ENCODE peak calls at places on chromosome 7, in ten cellular contexts. One of them, this sample, is unnamed.

GRCh38 chr7:90387470-90388240 is 15.6 kb upstream of the CLDN12 start:
- DNase-seq in RWPE2: no peak
- DNase-seq in fibroblast of lung: peak; percentile 32
- DNase-seq in substantia nigra: no peak
- DNase-seq in prostate gland: no peak
- DNase-seq in mesenchymal stem cell: no peak
- DNase-seq in CD8-positive, alpha-beta T cell: no peak
- DNase-seq in right cardiac atrium: no peak
- DNase-seq in CD4-positive, alpha-beta T cell: no peak
- DNase-seq in SJCRH30: no peak
- DNase-seq in this sample: no peak

GRCh38 chr7:80415522-80415921 is 96.3 kb downstream of the GNAT3 start:
- DNase-seq in mesenchymal stem cell: peak; percentile 30
- DNase-seq in fibroblast of lung: peak; percentile 68
- DNase-seq in CD4-positive, alpha-beta T cell: no peak
- DNase-seq in substantia nigra: no peak
- DNase-seq in right cardiac atrium: no peak
- DNase-seq in RWPE2: no peak
- DNase-seq in CD8-positive, alpha-beta T cell: no peak
- DNase-seq in prostate gland: no peak
- DNase-seq in SJCRH30: no peak
- DNase-seq in this sample: no peak

GRCh38 chr7:157474685-157475084 is 137.9 kb downstream of the DNAJB6 start:
- DNase-seq in fibroblast of lung: no peak
- DNase-seq in CD4-positive, alpha-beta T cell: no peak
- DNase-seq in prostate gland: no peak
- DNase-seq in mesenchymal stem cell: no peak
- DNase-seq in CD8-positive, alpha-beta T cell: no peak
- DNase-seq in RWPE2: no peak
- DNase-seq in SJCRH30: peak; percentile 35
- DNase-seq in substantia nigra: no peak
- DNase-seq in right cardiac atrium: no peak
- DNase-seq in this sample: no peak

GRCh38 chr7:1638113-1638726 is 31.9 kb upstream of the ELFN1 start:
- DNase-seq in fibroblast of lung: no peak
- DNase-seq in CD4-positive, alpha-beta T cell: no peak
- DNase-seq in RWPE2: no peak
- DNase-seq in mesenchymal stem cell: no peak
- DNase-seq in prostate gland: no peak
- DNase-seq in SJCRH30: no peak
- DNase-seq in CD8-positive, alpha-beta T cell: no peak
- DNase-seq in substantia nigra: no peak
- DNase-seq in right cardiac atrium: peak; percentile 58
- DNase-seq in this sample: peak; percentile 14

GRCh38 chr7:29071203-29071804 is 75.0 kb downstream of the CPVL start:
- DNase-seq in CD8-positive, alpha-beta T cell: no peak
- DNase-seq in RWPE2: no peak
- DNase-seq in SJCRH30: no peak
- DNase-seq in substantia nigra: no peak
- DNase-seq in prostate gland: peak; percentile 44
- DNase-seq in mesenchymal stem cell: no peak
- DNase-seq in right cardiac atrium: no peak
- DNase-seq in fibroblast of lung: no peak
- DNase-seq in CD4-positive, alpha-beta T cell: no peak
- DNase-seq in this sample: no peak

GRCh38 chr7:157843336-157844140 is 506.7 kb downstream of the DNAJB6 start:
- DNase-seq in right cardiac atrium: no peak
- DNase-seq in CD8-positive, alpha-beta T cell: no peak
- DNase-seq in substantia nigra: no peak
- DNase-seq in RWPE2: peak; percentile 31
- DNase-seq in fibroblast of lung: no peak
- DNase-seq in CD4-positive, alpha-beta T cell: no peak
- DNase-seq in SJCRH30: no peak
- DNase-seq in mesenchymal stem cell: no peak
- DNase-seq in prostate gland: no peak
- DNase-seq in this sample: no peak

GRCh38 chr7:120794100-120794729 is 63.7 kb downstream of the TSPAN12 start:
- DNase-seq in mesenchymal stem cell: peak; percentile 33
- DNase-seq in prostate gland: no peak
- DNase-seq in RWPE2: no peak
- DNase-seq in SJCRH30: no peak
- DNase-seq in CD4-positive, alpha-beta T cell: no peak
- DNase-seq in CD8-positive, alpha-beta T cell: no peak
- DNase-seq in substantia nigra: no peak
- DNase-seq in right cardiac atrium: no peak
- DNase-seq in fibroblast of lung: peak; percentile 24
- DNase-seq in this sample: no peak

GRCh38 chr7:1558181-1558811 is 2.3 kb upstream of the TMEM184A start:
- DNase-seq in prostate gland: no peak
- DNase-seq in RWPE2: peak; percentile 68
- DNase-seq in fibroblast of lung: no peak
- DNase-seq in SJCRH30: no peak
- DNase-seq in CD8-positive, alpha-beta T cell: no peak
- DNase-seq in substantia nigra: no peak
- DNase-seq in mesenchymal stem cell: peak; percentile 35
- DNase-seq in CD4-positive, alpha-beta T cell: no peak
- DNase-seq in right cardiac atrium: peak; percentile 84
- DNase-seq in this sample: peak; percentile 65

GRCh38 chr7:92682767-92683539 is 92.8 kb upstream of the FAM133B start:
- DNase-seq in prostate gland: no peak
- DNase-seq in RWPE2: no peak
- DNase-seq in mesenchymal stem cell: no peak
- DNase-seq in right cardiac atrium: no peak
- DNase-seq in fibroblast of lung: peak; percentile 12
- DNase-seq in substantia nigra: no peak
- DNase-seq in SJCRH30: no peak
- DNase-seq in CD4-positive, alpha-beta T cell: no peak
- DNase-seq in CD8-positive, alpha-beta T cell: no peak
- DNase-seq in this sample: no peak

GRCh38 chr7:17774248-17774647 is 166.0 kb downstream of the SNX13 start:
- DNase-seq in CD8-positive, alpha-beta T cell: no peak
- DNase-seq in prostate gland: no peak
- DNase-seq in substantia nigra: no peak
- DNase-seq in fibroblast of lung: peak; percentile 79
- DNase-seq in SJCRH30: no peak
- DNase-seq in CD4-positive, alpha-beta T cell: no peak
- DNase-seq in right cardiac atrium: no peak
- DNase-seq in RWPE2: no peak
- DNase-seq in mesenchymal stem cell: peak; percentile 96
- DNase-seq in this sample: no peak

GRCh38 chr7:14177876-14178275 is 188.4 kb upstream of the ETV1 start:
- DNase-seq in fibroblast of lung: no peak
- DNase-seq in prostate gland: no peak
- DNase-seq in mesenchymal stem cell: no peak
- DNase-seq in CD4-positive, alpha-beta T cell: no peak
- DNase-seq in right cardiac atrium: no peak
- DNase-seq in SJCRH30: no peak
- DNase-seq in CD8-positive, alpha-beta T cell: no peak
- DNase-seq in RWPE2: no peak
- DNase-seq in substantia nigra: no peak
- DNase-seq in this sample: no peak

GRCh38 chr7:70116867-70117266 is 518.6 kb downstream of the AUTS2 start:
- DNase-seq in mesenchymal stem cell: no peak
- DNase-seq in CD4-positive, alpha-beta T cell: no peak
- DNase-seq in RWPE2: no peak
- DNase-seq in fibroblast of lung: no peak
- DNase-seq in substantia nigra: no peak
- DNase-seq in right cardiac atrium: no peak
- DNase-seq in SJCRH30: no peak
- DNase-seq in CD8-positive, alpha-beta T cell: no peak
- DNase-seq in prostate gland: no peak
- DNase-seq in this sample: no peak

GRCh38 chr7:157498690-157499089 is 161.9 kb downstream of the DNAJB6 start:
- DNase-seq in RWPE2: no peak
- DNase-seq in CD4-positive, alpha-beta T cell: no peak
- DNase-seq in right cardiac atrium: no peak
- DNase-seq in CD8-positive, alpha-beta T cell: no peak
- DNase-seq in mesenchymal stem cell: no peak
- DNase-seq in fibroblast of lung: no peak
- DNase-seq in prostate gland: no peak
- DNase-seq in SJCRH30: no peak
- DNase-seq in substantia nigra: no peak
- DNase-seq in this sample: no peak

GRCh38 chr7:128743112-128743772 is 4.1 kb downstream of the CALU start:
- DNase-seq in substantia nigra: no peak
- DNase-seq in CD4-positive, alpha-beta T cell: no peak
- DNase-seq in right cardiac atrium: no peak
- DNase-seq in CD8-positive, alpha-beta T cell: no peak
- DNase-seq in fibroblast of lung: no peak
- DNase-seq in mesenchymal stem cell: peak; percentile 56
- DNase-seq in RWPE2: no peak
- DNase-seq in prostate gland: no peak
- DNase-seq in SJCRH30: no peak
- DNase-seq in this sample: no peak

DNA sequence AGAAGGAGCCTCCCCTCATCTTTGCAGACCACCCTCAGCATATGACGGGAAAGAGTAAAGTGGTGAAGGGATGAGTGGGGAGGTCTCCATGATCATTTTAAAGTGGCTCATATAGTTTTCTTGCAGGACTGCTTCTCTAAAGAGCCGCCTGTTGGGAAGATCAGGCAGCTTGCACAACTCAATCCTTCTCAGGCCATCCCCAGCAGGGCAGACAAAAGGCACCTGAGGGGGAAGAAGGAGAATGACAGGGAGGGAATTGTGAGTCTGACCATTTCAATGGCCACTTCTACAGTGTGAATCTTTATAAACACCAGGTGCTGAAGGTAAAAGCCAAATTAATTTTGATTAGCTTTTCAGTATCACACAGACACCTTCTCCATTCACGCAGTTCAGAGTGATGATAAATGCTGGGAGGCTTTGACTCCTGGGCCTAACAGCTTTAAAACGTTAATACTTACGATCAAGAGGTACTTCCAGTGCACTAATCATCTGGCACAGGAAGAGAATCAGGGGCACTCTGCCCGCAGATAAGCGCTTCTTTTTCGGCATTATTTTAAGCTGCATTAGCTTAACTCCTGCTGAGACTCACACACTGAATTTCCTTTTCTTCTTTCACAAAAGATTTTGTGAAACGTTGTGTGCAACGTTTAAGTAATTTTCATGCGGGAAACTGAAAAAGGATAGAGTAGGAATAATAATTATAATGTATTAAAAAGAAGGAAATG is 109.5 kb upstream of the LAMB4 start:
- DNase-seq in prostate gland: no peak
- DNase-seq in CD8-positive, alpha-beta T cell: no peak
- DNase-seq in SJCRH30: no peak
- DNase-seq in CD4-positive, alpha-beta T cell: no peak
- DNase-seq in RWPE2: no peak
- DNase-seq in right cardiac atrium: no peak
- DNase-seq in fibroblast of lung: no peak
- DNase-seq in mesenchymal stem cell: no peak
- DNase-seq in substantia nigra: no peak
- DNase-seq in this sample: no peak
- H3K27ac ChIP-seq in prostate gland: no peak overlapping the region
- H3K27ac ChIP-seq in CD8-positive, alpha-beta T cell: no peak overlapping the region
- H3K27ac ChIP-seq in SJCRH30: no peak overlapping the region
- H3K27ac ChIP-seq in CD4-positive, alpha-beta T cell: no peak overlapping the region
- H3K27ac ChIP-seq in RWPE2: no peak overlapping the region
- H3K27ac ChIP-seq in right cardiac atrium: no peak overlapping the region
- H3K27ac ChIP-seq in fibroblast of lung: no peak overlapping the region
- H3K27ac ChIP-seq in mesenchymal stem cell: no peak overlapping the region
- H3K27ac ChIP-seq in substantia nigra: no peak overlapping the region
- H3K27ac ChIP-seq in this sample: no peak overlapping the region

DNA sequence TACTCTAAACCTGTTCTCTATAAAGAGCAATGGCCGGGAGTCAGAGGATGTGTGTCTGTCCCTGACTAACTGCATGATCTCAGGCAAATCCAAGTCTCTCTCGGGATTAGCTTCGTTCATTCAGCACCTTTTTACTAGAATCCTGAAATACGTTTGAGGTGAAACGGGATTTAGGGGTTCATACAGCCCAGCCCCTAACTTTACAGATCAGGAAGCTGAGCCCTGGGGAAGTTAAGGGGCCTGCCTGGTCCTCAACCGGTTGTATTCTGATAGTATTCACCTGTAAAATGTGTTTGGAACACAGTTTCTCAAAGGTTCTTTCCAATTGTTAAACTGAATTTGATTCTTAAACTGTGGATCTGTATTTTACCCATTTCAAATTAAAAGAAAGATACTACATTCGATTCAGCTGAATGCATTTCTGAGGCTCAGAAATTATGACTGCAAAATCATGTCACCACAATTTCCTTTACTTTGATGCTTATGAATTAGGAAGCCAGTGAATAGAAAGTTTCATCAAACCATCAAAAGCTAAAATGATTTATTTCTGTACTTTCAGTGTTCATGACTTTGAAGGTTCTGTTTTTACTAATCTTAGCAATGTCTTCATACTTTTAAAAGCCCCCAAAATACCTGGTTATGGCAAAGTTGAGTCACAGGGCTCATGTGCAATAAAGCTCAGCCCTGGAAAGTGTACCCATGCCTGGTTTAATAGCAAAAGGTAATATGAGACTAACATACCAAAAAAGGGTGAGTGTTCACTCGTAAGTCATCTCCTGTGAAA is 28.9 kb upstream of the EZH2 start:
- DNase-seq in RWPE2: no peak
- DNase-seq in right cardiac atrium: no peak
- DNase-seq in SJCRH30: no peak
- DNase-seq in substantia nigra: no peak
- DNase-seq in CD4-positive, alpha-beta T cell: no peak
- DNase-seq in fibroblast of lung: no peak
- DNase-seq in CD8-positive, alpha-beta T cell: no peak
- DNase-seq in prostate gland: no peak
- DNase-seq in mesenchymal stem cell: no peak
- DNase-seq in this sample: no peak
- H3K27ac ChIP-seq in RWPE2: no peak overlapping the region
- H3K27ac ChIP-seq in right cardiac atrium: no peak overlapping the region
- H3K27ac ChIP-seq in SJCRH30: no peak overlapping the region
- H3K27ac ChIP-seq in substantia nigra: no peak overlapping the region
- H3K27ac ChIP-seq in CD4-positive, alpha-beta T cell: peak overlapping the region; percentile 18
- H3K27ac ChIP-seq in fibroblast of lung: no peak overlapping the region
- H3K27ac ChIP-seq in CD8-positive, alpha-beta T cell: no peak overlapping the region
- H3K27ac ChIP-seq in prostate gland: no peak overlapping the region
- H3K27ac ChIP-seq in mesenchymal stem cell: no peak overlapping the region
- H3K27ac ChIP-seq in this sample: no peak overlapping the region

DNA sequence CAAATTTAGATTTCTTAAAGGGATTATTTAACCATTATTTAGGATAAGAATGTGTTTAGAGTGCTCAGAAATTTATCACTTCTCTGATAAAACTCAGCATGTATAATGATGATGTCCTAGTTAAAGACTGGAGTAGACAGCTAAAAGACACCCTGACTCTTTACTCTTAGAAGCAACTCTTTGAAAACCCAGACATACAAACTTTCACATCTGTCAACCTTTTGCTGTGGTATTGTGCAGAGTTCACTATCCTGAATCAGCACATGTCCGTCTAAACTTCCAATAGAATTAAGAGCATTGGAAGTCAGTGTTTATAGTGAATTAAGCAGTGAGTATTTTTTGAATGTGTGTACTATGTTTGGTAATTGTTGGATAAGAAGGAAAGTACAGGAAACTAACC is 24.9 kb downstream of the ZNRF2 start:
- DNase-seq in fibroblast of lung: no peak
- DNase-seq in CD4-positive, alpha-beta T cell: no peak
- DNase-seq in mesenchymal stem cell: no peak
- DNase-seq in substantia nigra: no peak
- DNase-seq in prostate gland: no peak
- DNase-seq in right cardiac atrium: no peak
- DNase-seq in CD8-positive, alpha-beta T cell: no peak
- DNase-seq in RWPE2: no peak
- DNase-seq in SJCRH30: no peak
- DNase-seq in this sample: no peak
- H3K27ac ChIP-seq in fibroblast of lung: no peak overlapping the region
- H3K27ac ChIP-seq in CD4-positive, alpha-beta T cell: no peak overlapping the region
- H3K27ac ChIP-seq in mesenchymal stem cell: no peak overlapping the region
- H3K27ac ChIP-seq in substantia nigra: no peak overlapping the region
- H3K27ac ChIP-seq in prostate gland: no peak overlapping the region
- H3K27ac ChIP-seq in right cardiac atrium: no peak overlapping the region
- H3K27ac ChIP-seq in CD8-positive, alpha-beta T cell: no peak overlapping the region
- H3K27ac ChIP-seq in RWPE2: no peak overlapping the region
- H3K27ac ChIP-seq in SJCRH30: no peak overlapping the region
- H3K27ac ChIP-seq in this sample: no peak overlapping the region

GRCh38 chr7:74473116-74473515 is 19.4 kb downstream of the GTF2IRD1 start:
- DNase-seq in RWPE2: no peak
- DNase-seq in right cardiac atrium: no peak
- DNase-seq in substantia nigra: no peak
- DNase-seq in fibroblast of lung: no peak
- DNase-seq in SJCRH30: no peak
- DNase-seq in CD8-positive, alpha-beta T cell: no peak
- DNase-seq in prostate gland: no peak
- DNase-seq in CD4-positive, alpha-beta T cell: no peak
- DNase-seq in mesenchymal stem cell: no peak
- DNase-seq in this sample: no peak
- H3K27ac ChIP-seq in RWPE2: no peak overlapping the region
- H3K27ac ChIP-seq in right cardiac atrium: no peak overlapping the region
- H3K27ac ChIP-seq in substantia nigra: no peak overlapping the region
- H3K27ac ChIP-seq in fibroblast of lung: no peak overlapping the region
- H3K27ac ChIP-seq in SJCRH30: no peak overlapping the region
- H3K27ac ChIP-seq in CD8-positive, alpha-beta T cell: no peak overlapping the region
- H3K27ac ChIP-seq in prostate gland: no peak overlapping the region
- H3K27ac ChIP-seq in CD4-positive, alpha-beta T cell: no peak overlapping the region
- H3K27ac ChIP-seq in mesenchymal stem cell: no peak overlapping the region
- H3K27ac ChIP-seq in this sample: peak overlapping the region; percentile 98